ENCODE peak calls at places on chromosomes 16 and 17, in five cellular contexts. One of them, this sample, is unnamed.

GRCh38 chr17:61495161-61495857 is 43.1 kb downstream of the TBX4 start:
- DNase-seq in OCI-LY7: no peak
- DNase-seq in RWPE1: peak; percentile 57
- DNase-seq in fibroblast of mammary gland: peak; percentile 36
- DNase-seq in astrocyte: peak; percentile 33
- DNase-seq in this sample: peak; percentile 92

GRCh38 chr16:10003486-10003885 is 178.7 kb downstream of the GRIN2A start:
- DNase-seq in OCI-LY7: no peak
- DNase-seq in RWPE1: no peak
- DNase-seq in fibroblast of mammary gland: peak; percentile 18
- DNase-seq in astrocyte: peak; percentile 42
- DNase-seq in this sample: no peak

GRCh38 chr16:57185446-57185944 is 344 bp downstream of the PSME3IP1 start:
- DNase-seq in OCI-LY7: no peak
- DNase-seq in RWPE1: peak; percentile 60
- DNase-seq in fibroblast of mammary gland: peak; percentile 84
- DNase-seq in astrocyte: peak; percentile 47
- DNase-seq in this sample: peak; percentile 64

GRCh38 chr17:81221842-81222619 is 734 bp downstream of the CEP131 start:
- DNase-seq in OCI-LY7: no peak
- DNase-seq in RWPE1: no peak
- DNase-seq in fibroblast of mammary gland: no peak
- DNase-seq in astrocyte: no peak
- DNase-seq in this sample: no peak

GRCh38 chr16:57502048-57502775 is 15.9 kb upstream of the DOK4 start:
- DNase-seq in OCI-LY7: no peak
- DNase-seq in RWPE1: no peak
- DNase-seq in fibroblast of mammary gland: no peak
- DNase-seq in astrocyte: no peak
- DNase-seq in this sample: no peak

GRCh38 chr17:60094754-60095153 is 16.0 kb upstream of the HEATR6 start:
- DNase-seq in OCI-LY7: peak; percentile 26
- DNase-seq in RWPE1: no peak
- DNase-seq in fibroblast of mammary gland: no peak
- DNase-seq in astrocyte: no peak
- DNase-seq in this sample: no peak

GRCh38 chr16:80197790-80198201 is 343.0 kb upstream of the DYNLRB2 start:
- DNase-seq in OCI-LY7: no peak
- DNase-seq in RWPE1: peak; percentile 81
- DNase-seq in fibroblast of mammary gland: peak; percentile 79
- DNase-seq in astrocyte: peak; percentile 96
- DNase-seq in this sample: peak; percentile 92

GRCh38 chr17:46971647-46972300 is 7.3 kb downstream of the RPRML start:
- DNase-seq in OCI-LY7: no peak
- DNase-seq in RWPE1: no peak
- DNase-seq in fibroblast of mammary gland: no peak
- DNase-seq in astrocyte: no peak
- DNase-seq in this sample: no peak

GRCh38 chr16:14164916-14165684 is 94.0 kb downstream of the MRTFB start:
- DNase-seq in OCI-LY7: no peak
- DNase-seq in RWPE1: no peak
- DNase-seq in fibroblast of mammary gland: no peak
- DNase-seq in astrocyte: no peak
- DNase-seq in this sample: no peak

GRCh38 chr17:70810609-70811008 is 641.3 kb downstream of the KCNJ2 start:
- DNase-seq in OCI-LY7: no peak
- DNase-seq in RWPE1: no peak
- DNase-seq in fibroblast of mammary gland: no peak
- DNase-seq in astrocyte: peak; percentile 25
- DNase-seq in this sample: no peak

GRCh38 chr17:40566027-40566426 is 755 bp upstream of the CCR7 start:
- DNase-seq in OCI-LY7: no peak
- DNase-seq in RWPE1: no peak
- DNase-seq in fibroblast of mammary gland: no peak
- DNase-seq in astrocyte: no peak
- DNase-seq in this sample: no peak

GRCh38 chr16:14350626-14351025 is 279.4 kb downstream of the PARN start:
- DNase-seq in OCI-LY7: no peak
- DNase-seq in RWPE1: no peak
- DNase-seq in fibroblast of mammary gland: no peak
- DNase-seq in astrocyte: no peak
- DNase-seq in this sample: no peak

GRCh38 chr16:68387301-68387700 is 61.0 kb downstream of the SMPD3 start:
- DNase-seq in OCI-LY7: no peak
- DNase-seq in RWPE1: no peak
- DNase-seq in fibroblast of mammary gland: no peak
- DNase-seq in astrocyte: no peak
- DNase-seq in this sample: no peak

GRCh38 chr16:23317266-23317661 is 15.2 kb downstream of the SCNN1B start:
- DNase-seq in OCI-LY7: no peak
- DNase-seq in RWPE1: no peak
- DNase-seq in fibroblast of mammary gland: no peak
- DNase-seq in astrocyte: no peak
- DNase-seq in this sample: no peak

GRCh38 chr16:17470871-17471744 is at the start of gene XYLT1:
- DNase-seq in OCI-LY7: peak; percentile 57
- DNase-seq in RWPE1: peak; percentile 78
- DNase-seq in fibroblast of mammary gland: peak; percentile 100
- DNase-seq in astrocyte: peak; percentile 95
- DNase-seq in this sample: peak; percentile 96

GRCh38 chr17:74427048-74427762 is 4.7 kb upstream of the GPRC5C start:
- DNase-seq in OCI-LY7: no peak
- DNase-seq in RWPE1: peak; percentile 48
- DNase-seq in fibroblast of mammary gland: no peak
- DNase-seq in astrocyte: no peak
- DNase-seq in this sample: no peak

GRCh38 chr16:2156025-2156848 is 655 bp downstream of the TRAF7 start:
- DNase-seq in OCI-LY7: peak; percentile 36
- DNase-seq in RWPE1: no peak
- DNase-seq in fibroblast of mammary gland: peak; percentile 82
- DNase-seq in astrocyte: peak; percentile 69
- DNase-seq in this sample: peak; percentile 65

GRCh38 chr16:50303041-50303604 is 36.8 kb downstream of the ADCY7 start:
- DNase-seq in OCI-LY7: no peak
- DNase-seq in RWPE1: no peak
- DNase-seq in fibroblast of mammary gland: no peak
- DNase-seq in astrocyte: peak; percentile 82
- DNase-seq in this sample: no peak

GRCh38 chr16:67953641-67954375 is 9.9 kb upstream of the LCAT start:
- DNase-seq in OCI-LY7: no peak
- DNase-seq in RWPE1: no peak
- DNase-seq in fibroblast of mammary gland: no peak
- DNase-seq in astrocyte: no peak
- DNase-seq in this sample: no peak

GRCh38 chr17:77145635-77146632 is 5.2 kb downstream of the SEC14L1 start:
- DNase-seq in OCI-LY7: peak; percentile 46
- DNase-seq in RWPE1: no peak
- DNase-seq in fibroblast of mammary gland: peak; percentile 71
- DNase-seq in astrocyte: peak; percentile 80
- DNase-seq in this sample: peak; percentile 75
- TF ChIP-seq CTCF in OCI-LY7: no peak
- TF ChIP-seq CTCF in RWPE1: no peak
- TF ChIP-seq CTCF in fibroblast of mammary gland: peak; percentile 23
- TF ChIP-seq CTCF in astrocyte: no peak
- TF ChIP-seq CTCF in this sample: peak; percentile 60

GRCh38 chr17:8894673-8895578 is 27.5 kb upstream of the PIK3R6 start:
- DNase-seq in OCI-LY7: peak; percentile 68
- DNase-seq in RWPE1: peak; percentile 82
- DNase-seq in fibroblast of mammary gland: peak; percentile 77
- DNase-seq in astrocyte: peak; percentile 47
- DNase-seq in this sample: peak; percentile 57
- TF ChIP-seq CTCF in OCI-LY7: peak; percentile 84
- TF ChIP-seq CTCF in RWPE1: peak; percentile 71
- TF ChIP-seq CTCF in fibroblast of mammary gland: peak; percentile 78
- TF ChIP-seq CTCF in astrocyte: peak; percentile 83
- TF ChIP-seq CTCF in this sample: peak; percentile 83

GRCh38 chr17:43526886-43527648 is 19.1 kb downstream of the ETV4 start:
- DNase-seq in OCI-LY7: no peak
- DNase-seq in RWPE1: no peak
- DNase-seq in fibroblast of mammary gland: no peak
- DNase-seq in astrocyte: no peak
- DNase-seq in this sample: no peak
- TF ChIP-seq CTCF in OCI-LY7: no peak
- TF ChIP-seq CTCF in RWPE1: no peak
- TF ChIP-seq CTCF in fibroblast of mammary gland: no peak
- TF ChIP-seq CTCF in astrocyte: no peak
- TF ChIP-seq CTCF in this sample: no peak

DNA sequence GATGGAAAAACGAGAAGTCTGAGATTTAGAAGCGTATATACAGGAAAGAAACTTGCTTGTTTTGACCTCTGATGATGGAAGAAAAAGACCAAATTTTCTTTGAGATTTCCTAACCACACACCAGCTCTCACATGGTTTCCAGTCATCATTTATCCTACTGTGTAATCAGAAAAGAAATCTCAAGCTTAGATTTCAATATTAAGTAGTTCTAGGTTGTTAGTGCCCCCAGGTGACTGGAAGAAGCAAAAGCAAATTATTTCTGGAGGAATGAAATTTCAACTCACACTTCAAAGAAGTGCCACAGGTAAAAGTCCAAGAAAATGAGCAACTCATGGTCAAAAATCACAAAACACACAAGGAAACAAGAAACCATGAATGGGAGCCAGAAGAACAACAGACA is 51.8 kb upstream of the KDM6B start:
- DNase-seq in OCI-LY7: no peak
- DNase-seq in RWPE1: no peak
- DNase-seq in fibroblast of mammary gland: peak; percentile 62
- DNase-seq in astrocyte: peak; percentile 40
- DNase-seq in this sample: peak; percentile 49
- TF ChIP-seq CTCF in OCI-LY7: peak; percentile 62
- TF ChIP-seq CTCF in RWPE1: no peak
- TF ChIP-seq CTCF in fibroblast of mammary gland: peak; percentile 41
- TF ChIP-seq CTCF in astrocyte: peak; percentile 29
- TF ChIP-seq CTCF in this sample: peak; percentile 71